ENCODE peak calls at places on chromosomes 11 and 22, in four cellular contexts. R is MV-4-11; L is stimulated activated CD8-positive, alpha-beta memory T cell treated with anti-CD3 and anti-CD28 coated beads, Interleukin-2, amount 100 ng/mL, for 48 hours; J is epithelial cell of esophagus. K is an unnamed sample.

GRCh38 chr22:23289130-23289503 is 108.8 kb downstream of the BCR start:
- DNase-seq in L (no peak), J (no peak), R (no peak), K (no peak)

GRCh38 chr11:61694971-61695706 is 14.9 kb downstream of the DAGLA start:
- DNase-seq in J (no peak), L (no peak), R (no peak), K (no peak)

GRCh38 chr22:33013051-33013450 is 45.1 kb downstream of the SYN3 start:
- DNase-seq in J (no peak), L (no peak), R (no peak), K (no peak)

GRCh38 chr11:26928636-26929035 is 65.3 kb upstream of the FIBIN start:
- DNase-seq in J (no peak), R (no peak), L (no peak), K (no peak)

GRCh38 chr11:75968021-75968685 is 153.1 kb downstream of the UVRAG start:
- DNase-seq in J (no peak), L (no peak), R (no peak), K (no peak)

GRCh38 chr11:65634905-65635731 is 2.8 kb upstream of the SIPA1 start:
- DNase-seq in R (no peak), J (peak; percentile 46), L (no peak), K (no peak)

GRCh38 chr11:74806267-74806666 is 57.6 kb downstream of the RNF169 start:
- DNase-seq in L (no peak), R (no peak), J (peak; percentile 54), K (no peak)

GRCh38 chr22:30348395-30348794 is 8.3 kb downstream of the SF3A1 start:
- DNase-seq in L (no peak), J (no peak), R (no peak), K (no peak)

GRCh38 chr11:8566613-8567210 is 27.3 kb downstream of the STK33 start:
- DNase-seq in J (peak; percentile 69), R (peak; percentile 36), L (no peak), K (peak; percentile 39)